ENCODE peak calls at places on chromosomes 16 and 17, in six cellular contexts. E, N, A, Y, I and M are unnamed samples.
A peak's percentile ranks its signal among the peaks of the same experiment; 100 is the strongest.

GRCh38 chr17:56819030-56819429 is 14.7 kb downstream of the C17orf67 start:
- DNase-seq in E (no peak), N (no peak), A (no peak), Y (no peak), I (no peak), M (no peak)

GRCh38 chr16:2178321-2179106 is 17.9 kb downstream of the CASKIN1 start:
- DNase-seq in E (no peak), N (no peak), A (no peak), Y (no peak), I (peak; percentile 60), M (no peak)

GRCh38 chr16:56960681-56961281 is 969 bp upstream of the CETP start:
- DNase-seq in E (no peak), N (no peak), A (no peak), Y (peak; percentile 20), I (no peak), M (no peak)

GRCh38 chr16:8727084-8727590 is 52.7 kb downstream of the ABAT start:
- DNase-seq in E (no peak), N (no peak), A (no peak), Y (no peak), I (no peak), M (no peak)

GRCh38 chr17:72452286-72453173 is 331.7 kb downstream of the SOX9 start:
- DNase-seq in E (peak; percentile 40), N (no peak), A (no peak), Y (no peak), I (peak; percentile 52), M (no peak)

GRCh38 chr17:73189417-73190099 is 3.3 kb upstream of the COG1 start:
- DNase-seq in E (peak; percentile 43), N (no peak), A (peak; percentile 89), Y (no peak), I (peak; percentile 87), M (no peak)

GRCh38 chr16:14325921-14326401 is 254.8 kb downstream of the MRTFB start:
- DNase-seq in E (no peak), N (no peak), A (peak; percentile 71), Y (no peak), I (no peak), M (no peak)

GRCh38 chr16:29021471-29021870 is 36.6 kb downstream of the LAT start:
- DNase-seq in E (no peak), N (no peak), A (no peak), Y (no peak), I (no peak), M (no peak)

GRCh38 chr16:918068-918467 is 52.7 kb downstream of the LMF1 start:
- DNase-seq in E (no peak), N (no peak), A (peak; percentile 85), Y (no peak), I (no peak), M (no peak)

GRCh38 chr16:88527186-88527936 is 42.8 kb upstream of the ZC3H18 start:
- DNase-seq in E (peak; percentile 93), N (peak; percentile 39), A (peak; percentile 44), Y (peak; percentile 77), I (peak; percentile 57), M (peak; percentile 17)

GRCh38 chr17:37315601-37316000 is 60.2 kb upstream of the C17orf78 start:
- DNase-seq in E (no peak), N (no peak), A (no peak), Y (no peak), I (no peak), M (no peak)

GRCh38 chr17:13694934-13695333 is 93.2 kb upstream of the HS3ST3A1 start:
- DNase-seq in E (no peak), N (no peak), A (no peak), Y (no peak), I (no peak), M (no peak)

GRCh38 chr16:89210165-89210903 is 7.2 kb upstream of the ZNF778 start:
- DNase-seq in E (no peak), N (no peak), A (no peak), Y (no peak), I (no peak), M (no peak)

GRCh38 chr16:73095885-73096341 is 48.0 kb upstream of the ZFHX3 start:
- DNase-seq in E (no peak), N (no peak), A (peak; percentile 87), Y (no peak), I (peak; percentile 82), M (no peak)

GRCh38 chr16:24442631-24443030 is 96.7 kb upstream of the RBBP6 start:
- DNase-seq in E (no peak), N (no peak), A (no peak), Y (no peak), I (no peak), M (no peak)

GRCh38 chr17:28944862-28945741 is 6.2 kb downstream of the PHF12 start:
- DNase-seq in E (no peak), N (no peak), A (no peak), Y (no peak), I (no peak), M (no peak)

GRCh38 chr16:70691223-70692129 is 5.6 kb upstream of the MTSS2 start:
- DNase-seq in E (no peak), N (no peak), A (no peak), Y (peak; percentile 89), I (peak; percentile 67), M (no peak)

GRCh38 chr17:38709864-38710602 is 5.0 kb downstream of the MLLT6 start:
- DNase-seq in E (no peak), N (no peak), A (no peak), Y (no peak), I (no peak), M (no peak)

GRCh38 chr16:4894276-4895150 is 42.4 kb downstream of the PPL start:
- DNase-seq in E (no peak), N (no peak), A (no peak), Y (no peak), I (peak; percentile 39), M (no peak)

GRCh38 chr16:68373528-68374250 is 62.9 kb downstream of the PRMT7 start:
- DNase-seq in E (no peak), N (no peak), A (no peak), Y (no peak), I (no peak), M (no peak)

GRCh38 chr17:63939401-63939800 is 7.3 kb upstream of the CD79B start:
- DNase-seq in E (no peak), N (no peak), A (no peak), Y (no peak), I (no peak), M (no peak)

GRCh38 chr17:77679589-77679988 is 278.9 kb upstream of the TNRC6C start:
- DNase-seq in E (no peak), N (no peak), A (no peak), Y (no peak), I (no peak), M (no peak)

GRCh38 chr17:31339906-31340661 is 18.7 kb upstream of the EVI2A start:
- DNase-seq in E (no peak), N (no peak), A (no peak), Y (no peak), I (no peak), M (no peak)

GRCh38 chr16:67016681-67017450 is 12.1 kb upstream of the CBFB start:
- DNase-seq in E (no peak), N (no peak), A (no peak), Y (no peak), I (no peak), M (no peak)

GRCh38 chr17:29039764-29040598 is 3.0 kb upstream of the PIPOX start:
- DNase-seq in E (no peak), N (no peak), A (no peak), Y (no peak), I (no peak), M (no peak)

GRCh38 chr16:67349172-67349571 is 22.6 kb downstream of the LRRC36 start:
- DNase-seq in E (no peak), N (no peak), A (peak; percentile 62), Y (no peak), I (peak; percentile 41), M (no peak)

GRCh38 chr16:68778551-68779231 is 41.6 kb downstream of the CDH1 start:
- DNase-seq in E (no peak), N (no peak), A (peak; percentile 89), Y (no peak), I (no peak), M (no peak)

GRCh38 chr17:74234482-74234881 is 21.1 kb downstream of the TTYH2 start:
- DNase-seq in E (no peak), N (no peak), A (no peak), Y (no peak), I (no peak), M (no peak)

GRCh38 chr17:63946440-63947363 is 14.6 kb upstream of the CD79B start:
- DNase-seq in E (peak; percentile 91), N (peak; percentile 25), A (peak; percentile 54), Y (peak; percentile 48), I (peak; percentile 45), M (peak; percentile 29)